ENCODE peak calls at places on chromosomes 11 and 22, in four cellular contexts. V, O, H and U are unnamed samples.

GRCh38 chr11:1165256-1166041 is 7.7 kb downstream of the MUC5AC start:
- DNase-seq in V (no peak), O (no peak), H (no peak), U (no peak)

GRCh38 chr11:2890466-2891241 is 5.1 kb upstream of the CDKN1C start:
- DNase-seq in V (no peak), O (peak; percentile 41), H (no peak), U (peak; percentile 58)

GRCh38 chr11:79080506-79080905 is 360.3 kb downstream of the TENM4 start:
- DNase-seq in V (no peak), O (peak; percentile 28), H (no peak), U (no peak)

GRCh38 chr22:46609724-46610161 is 10.4 kb upstream of the GRAMD4 start:
- DNase-seq in V (no peak), O (no peak), H (no peak), U (no peak)

GRCh38 chr11:112023104-112023503 is 2.1 kb upstream of the DLAT start:
- DNase-seq in V (no peak), O (no peak), H (no peak), U (no peak)

GRCh38 chr22:28015056-28015445 is 96.0 kb upstream of the PITPNB start:
- DNase-seq in V (no peak), O (no peak), H (no peak), U (no peak)

GRCh38 chr11:94771951-94772350 is 3.8 kb downstream of the AMOTL1 start:
- DNase-seq in V (no peak), O (no peak), H (no peak), U (no peak)

GRCh38 chr11:128586689-128587088 is 669 bp downstream of the ETS1 start:
- DNase-seq in V (no peak), O (no peak), H (no peak), U (no peak)

GRCh38 chr11:32148824-32149223 is 58.0 kb downstream of the RCN1 start:
- DNase-seq in V (no peak), O (peak; percentile 59), H (no peak), U (no peak)

GRCh38 chr11:113446938-113447337 is 28.3 kb downstream of the DRD2 start:
- DNase-seq in V (no peak), O (peak; percentile 19), H (no peak), U (peak; percentile 52)